ENCODE peak calls at places on chromosomes 2 and 18, in ten cellular contexts. One of them, this sample, is unnamed.

GRCh38 chr2:26809876-26810577 is 24.2 kb downstream of the CENPA start:
- DNase-seq in transverse colon: no peak
- DNase-seq in HepG2: no peak
- DNase-seq in H1: no peak
- DNase-seq in stomach: no peak
- DNase-seq in suprapubic skin: peak; percentile 32
- DNase-seq in breast epithelium: no peak
- DNase-seq in HCT116: no peak
- DNase-seq in esophagus muscularis mucosa: no peak
- DNase-seq in prostate gland: peak; percentile 26
- DNase-seq in this sample: no peak

GRCh38 chr2:226669249-226669648 is 130.4 kb downstream of the IRS1 start:
- DNase-seq in prostate gland: no peak
- DNase-seq in HCT116: no peak
- DNase-seq in esophagus muscularis mucosa: no peak
- DNase-seq in breast epithelium: no peak
- DNase-seq in transverse colon: no peak
- DNase-seq in H1: no peak
- DNase-seq in suprapubic skin: no peak
- DNase-seq in HepG2: no peak
- DNase-seq in stomach: no peak
- DNase-seq in this sample: no peak

GRCh38 chr2:57987835-57988573 is 58.6 kb upstream of the VRK2 start:
- DNase-seq in HCT116: no peak
- DNase-seq in esophagus muscularis mucosa: no peak
- DNase-seq in suprapubic skin: no peak
- DNase-seq in H1: no peak
- DNase-seq in breast epithelium: no peak
- DNase-seq in stomach: no peak
- DNase-seq in transverse colon: no peak
- DNase-seq in HepG2: no peak
- DNase-seq in prostate gland: no peak
- DNase-seq in this sample: no peak

GRCh38 chr2:85785027-85785822 is 31.4 kb downstream of the ATOH8 start:
- DNase-seq in breast epithelium: no peak
- DNase-seq in HCT116: no peak
- DNase-seq in suprapubic skin: no peak
- DNase-seq in HepG2: no peak
- DNase-seq in esophagus muscularis mucosa: no peak
- DNase-seq in stomach: no peak
- DNase-seq in transverse colon: no peak
- DNase-seq in H1: no peak
- DNase-seq in prostate gland: no peak
- DNase-seq in this sample: no peak

GRCh38 chr2:73291093-73291460 is 2.3 kb downstream of the EGR4 start:
- DNase-seq in suprapubic skin: no peak
- DNase-seq in transverse colon: peak; percentile 45
- DNase-seq in HepG2: no peak
- DNase-seq in prostate gland: no peak
- DNase-seq in breast epithelium: no peak
- DNase-seq in H1: peak; percentile 36
- DNase-seq in HCT116: no peak
- DNase-seq in stomach: no peak
- DNase-seq in esophagus muscularis mucosa: no peak
- DNase-seq in this sample: peak; percentile 46

GRCh38 chr2:1989216-1989615 is 244.9 kb upstream of the PXDN start:
- DNase-seq in HCT116: no peak
- DNase-seq in H1: no peak
- DNase-seq in prostate gland: no peak
- DNase-seq in suprapubic skin: no peak
- DNase-seq in HepG2: no peak
- DNase-seq in stomach: peak; percentile 44
- DNase-seq in esophagus muscularis mucosa: no peak
- DNase-seq in breast epithelium: no peak
- DNase-seq in transverse colon: no peak
- DNase-seq in this sample: no peak

GRCh38 chr2:224492531-224492930 is 90.6 kb upstream of the FAM124B start:
- DNase-seq in suprapubic skin: no peak
- DNase-seq in HepG2: no peak
- DNase-seq in H1: no peak
- DNase-seq in prostate gland: no peak
- DNase-seq in transverse colon: no peak
- DNase-seq in breast epithelium: no peak
- DNase-seq in esophagus muscularis mucosa: no peak
- DNase-seq in HCT116: no peak
- DNase-seq in stomach: no peak
- DNase-seq in this sample: no peak

GRCh38 chr2:195659114-195659513 is 2.1 kb downstream of the SLC39A10 start:
- DNase-seq in HepG2: no peak
- DNase-seq in esophagus muscularis mucosa: no peak
- DNase-seq in stomach: no peak
- DNase-seq in transverse colon: no peak
- DNase-seq in HCT116: no peak
- DNase-seq in suprapubic skin: no peak
- DNase-seq in H1: no peak
- DNase-seq in prostate gland: no peak
- DNase-seq in breast epithelium: no peak
- DNase-seq in this sample: no peak

GRCh38 chr18:3458952-3459853 is 9.2 kb downstream of the TGIF1 start:
- DNase-seq in H1: no peak
- DNase-seq in stomach: no peak
- DNase-seq in HCT116: no peak
- DNase-seq in HepG2: no peak
- DNase-seq in prostate gland: no peak
- DNase-seq in transverse colon: no peak
- DNase-seq in esophagus muscularis mucosa: no peak
- DNase-seq in breast epithelium: no peak
- DNase-seq in suprapubic skin: no peak
- DNase-seq in this sample: no peak
- TF ChIP-seq POLR2AphosphoS5 in H1: peak; percentile 67
- TF ChIP-seq POLR2AphosphoS5 in stomach: peak; percentile 34
- TF ChIP-seq POLR2AphosphoS5 in HCT116: peak; percentile 60
- TF ChIP-seq POLR2AphosphoS5 in HepG2: no peak
- TF ChIP-seq POLR2AphosphoS5 in prostate gland: peak; percentile 34
- TF ChIP-seq POLR2AphosphoS5 in transverse colon: no peak
- TF ChIP-seq POLR2AphosphoS5 in esophagus muscularis mucosa: no peak
- TF ChIP-seq POLR2AphosphoS5 in breast epithelium: no peak
- TF ChIP-seq POLR2AphosphoS5 in suprapubic skin: no peak
- TF ChIP-seq POLR2AphosphoS5 in this sample: no peak

GRCh38 chr2:96596596-96596995 is 41.5 kb downstream of the KANSL3 start:
- DNase-seq in HCT116: no peak
- DNase-seq in suprapubic skin: no peak
- DNase-seq in HepG2: no peak
- DNase-seq in prostate gland: no peak
- DNase-seq in breast epithelium: no peak
- DNase-seq in stomach: no peak
- DNase-seq in transverse colon: no peak
- DNase-seq in H1: no peak
- DNase-seq in esophagus muscularis mucosa: no peak
- DNase-seq in this sample: no peak

GRCh38 chr2:96601382-96602292 is 36.5 kb downstream of the KANSL3 start:
- DNase-seq in HepG2: peak; percentile 96
- DNase-seq in HCT116: no peak
- DNase-seq in suprapubic skin: no peak
- DNase-seq in stomach: peak; percentile 30
- DNase-seq in transverse colon: no peak
- DNase-seq in breast epithelium: no peak
- DNase-seq in H1: no peak
- DNase-seq in esophagus muscularis mucosa: no peak
- DNase-seq in prostate gland: no peak
- DNase-seq in this sample: no peak

GRCh38 chr2:96604104-96604503 is 34.0 kb downstream of the KANSL3 start:
- DNase-seq in transverse colon: no peak
- DNase-seq in esophagus muscularis mucosa: no peak
- DNase-seq in prostate gland: no peak
- DNase-seq in stomach: no peak
- DNase-seq in H1: no peak
- DNase-seq in suprapubic skin: no peak
- DNase-seq in HCT116: no peak
- DNase-seq in HepG2: peak; percentile 31
- DNase-seq in breast epithelium: no peak
- DNase-seq in this sample: no peak

GRCh38 chr2:96599941-96600340 is 38.2 kb downstream of the KANSL3 start:
- DNase-seq in transverse colon: no peak
- DNase-seq in HepG2: no peak
- DNase-seq in esophagus muscularis mucosa: no peak
- DNase-seq in H1: no peak
- DNase-seq in stomach: no peak
- DNase-seq in breast epithelium: no peak
- DNase-seq in prostate gland: no peak
- DNase-seq in suprapubic skin: no peak
- DNase-seq in HCT116: no peak
- DNase-seq in this sample: no peak

DNA sequence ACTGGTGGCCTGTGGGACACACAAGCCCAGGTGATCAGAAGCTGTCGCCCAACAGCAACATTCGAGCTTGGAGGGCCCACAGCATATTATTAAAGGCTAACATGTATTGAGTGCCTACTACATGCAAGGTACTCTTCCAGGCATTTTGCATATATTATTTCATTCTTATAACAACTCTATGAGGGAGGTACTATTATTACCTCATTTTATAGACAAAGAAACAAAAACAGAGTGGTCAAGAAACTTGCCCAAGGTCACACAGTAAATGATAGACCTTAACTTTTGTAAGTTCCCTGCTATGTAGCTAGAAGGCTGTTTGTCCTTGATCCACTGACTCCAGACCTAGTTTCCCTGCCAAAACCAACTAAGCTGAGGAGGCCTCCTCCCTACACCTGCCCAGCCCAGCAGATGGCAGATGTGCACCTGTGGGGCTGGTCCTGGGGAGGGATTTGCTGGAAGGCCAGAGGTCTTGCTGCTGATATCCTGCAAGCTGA is 35.7 kb downstream of the KANSL3 start:
- DNase-seq in HCT116: no peak
- DNase-seq in stomach: peak; percentile 67
- DNase-seq in HepG2: peak; percentile 25
- DNase-seq in breast epithelium: peak; percentile 61
- DNase-seq in transverse colon: peak; percentile 53
- DNase-seq in suprapubic skin: no peak
- DNase-seq in esophagus muscularis mucosa: no peak
- DNase-seq in H1: no peak
- DNase-seq in prostate gland: peak; percentile 11
- DNase-seq in this sample: no peak
- TF ChIP-seq CTCF in HCT116: peak; percentile 23
- TF ChIP-seq CTCF in stomach: peak; percentile 27
- TF ChIP-seq CTCF in HepG2: peak; percentile 64
- TF ChIP-seq CTCF in breast epithelium: no peak
- TF ChIP-seq CTCF in transverse colon: peak; percentile 39
- TF ChIP-seq CTCF in suprapubic skin: no peak
- TF ChIP-seq CTCF in esophagus muscularis mucosa: no peak
- TF ChIP-seq CTCF in H1: peak; percentile 3
- TF ChIP-seq CTCF in prostate gland: no peak
- TF ChIP-seq CTCF in this sample: no peak

GRCh38 chr2:188810591-188810990 is 163.6 kb upstream of the COL3A1 start:
- DNase-seq in HCT116: no peak
- DNase-seq in esophagus muscularis mucosa: no peak
- DNase-seq in transverse colon: no peak
- DNase-seq in breast epithelium: no peak
- DNase-seq in H1: no peak
- DNase-seq in HepG2: no peak
- DNase-seq in suprapubic skin: no peak
- DNase-seq in prostate gland: no peak
- DNase-seq in stomach: no peak
- DNase-seq in this sample: no peak

GRCh38 chr2:188813315-188813714 is 160.9 kb upstream of the COL3A1 start:
- DNase-seq in stomach: no peak
- DNase-seq in H1: no peak
- DNase-seq in transverse colon: no peak
- DNase-seq in esophagus muscularis mucosa: no peak
- DNase-seq in prostate gland: no peak
- DNase-seq in HepG2: no peak
- DNase-seq in HCT116: no peak
- DNase-seq in suprapubic skin: no peak
- DNase-seq in breast epithelium: no peak
- DNase-seq in this sample: no peak

GRCh38 chr2:188813846-188814245 is 160.3 kb upstream of the COL3A1 start:
- DNase-seq in HepG2: no peak
- DNase-seq in breast epithelium: no peak
- DNase-seq in transverse colon: peak; percentile 9
- DNase-seq in esophagus muscularis mucosa: no peak
- DNase-seq in prostate gland: no peak
- DNase-seq in suprapubic skin: no peak
- DNase-seq in stomach: no peak
- DNase-seq in H1: no peak
- DNase-seq in HCT116: no peak
- DNase-seq in this sample: no peak

GRCh38 chr2:188808921-188809320 is 165.3 kb upstream of the COL3A1 start:
- DNase-seq in H1: no peak
- DNase-seq in suprapubic skin: no peak
- DNase-seq in HCT116: no peak
- DNase-seq in esophagus muscularis mucosa: no peak
- DNase-seq in stomach: no peak
- DNase-seq in HepG2: no peak
- DNase-seq in breast epithelium: no peak
- DNase-seq in transverse colon: no peak
- DNase-seq in prostate gland: no peak
- DNase-seq in this sample: no peak

DNA sequence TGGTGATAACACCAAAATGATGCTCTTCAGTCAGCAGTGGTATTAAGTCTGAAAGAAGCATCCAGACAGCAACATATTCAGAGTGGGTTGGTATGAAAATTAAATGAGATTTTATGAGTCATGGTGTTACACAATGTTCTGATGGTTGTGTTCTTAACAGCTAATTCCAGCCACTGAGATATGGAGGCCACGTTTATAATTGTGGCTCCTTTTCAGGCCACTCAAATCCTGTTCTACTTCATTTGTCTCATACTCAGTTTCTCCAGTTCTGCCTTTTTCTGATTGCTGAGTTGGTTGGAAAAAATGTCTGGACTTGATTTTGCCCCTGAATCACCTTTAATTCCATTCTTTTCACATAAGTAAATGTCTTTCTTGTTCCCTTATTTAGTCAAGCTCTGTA is 162.7 kb upstream of the COL3A1 start:
- DNase-seq in prostate gland: no peak
- DNase-seq in suprapubic skin: no peak
- DNase-seq in breast epithelium: no peak
- DNase-seq in transverse colon: no peak
- DNase-seq in HepG2: no peak
- DNase-seq in esophagus muscularis mucosa: no peak
- DNase-seq in stomach: no peak
- DNase-seq in H1: no peak
- DNase-seq in HCT116: no peak
- DNase-seq in this sample: no peak
- TF ChIP-seq POLR2AphosphoS5 in prostate gland: no peak
- TF ChIP-seq POLR2AphosphoS5 in suprapubic skin: no peak
- TF ChIP-seq POLR2AphosphoS5 in breast epithelium: no peak
- TF ChIP-seq POLR2AphosphoS5 in transverse colon: no peak
- TF ChIP-seq POLR2AphosphoS5 in HepG2: no peak
- TF ChIP-seq POLR2AphosphoS5 in esophagus muscularis mucosa: no peak
- TF ChIP-seq POLR2AphosphoS5 in stomach: peak; percentile 31
- TF ChIP-seq POLR2AphosphoS5 in H1: no peak
- TF ChIP-seq POLR2AphosphoS5 in HCT116: no peak
- TF ChIP-seq POLR2AphosphoS5 in this sample: no peak

DNA sequence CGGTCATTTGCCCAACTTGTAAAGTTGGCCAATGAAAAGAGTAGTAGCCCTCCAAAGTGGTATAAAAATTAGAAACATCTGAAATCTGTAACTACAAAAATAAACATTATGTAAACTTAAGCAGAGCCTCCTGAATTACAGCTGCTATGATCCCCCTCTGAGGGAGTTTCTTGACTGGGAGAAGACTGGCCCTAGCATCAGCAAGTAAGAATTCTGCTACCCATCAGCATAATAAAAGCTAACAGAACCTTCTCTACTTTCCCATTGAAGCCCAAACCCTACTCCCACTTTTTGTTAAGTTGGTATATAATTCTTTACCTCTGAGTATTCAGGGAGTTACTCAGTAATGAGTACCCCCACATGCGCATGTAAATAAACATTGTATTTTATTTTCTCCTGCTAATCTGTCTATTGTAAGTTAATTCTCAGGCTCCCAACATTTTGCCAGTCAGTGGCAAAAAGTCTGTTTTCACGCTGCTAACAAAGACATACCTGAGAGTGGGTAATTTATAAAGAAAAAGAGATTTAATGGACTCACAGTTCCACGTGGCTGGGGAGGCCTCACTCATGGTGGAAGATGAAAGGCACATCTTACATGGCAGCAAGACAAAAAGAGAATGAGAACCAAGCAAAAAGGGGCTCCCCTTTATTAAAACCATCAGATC is 71.3 kb downstream of the MYL12B start:
- DNase-seq in suprapubic skin: no peak
- DNase-seq in HCT116: no peak
- DNase-seq in breast epithelium: no peak
- DNase-seq in HepG2: no peak
- DNase-seq in H1: no peak
- DNase-seq in transverse colon: no peak
- DNase-seq in stomach: no peak
- DNase-seq in esophagus muscularis mucosa: no peak
- DNase-seq in prostate gland: no peak
- DNase-seq in this sample: no peak
- TF ChIP-seq CTCF in suprapubic skin: no peak
- TF ChIP-seq CTCF in HCT116: no peak
- TF ChIP-seq CTCF in breast epithelium: no peak
- TF ChIP-seq CTCF in HepG2: no peak
- TF ChIP-seq CTCF in H1: no peak
- TF ChIP-seq CTCF in transverse colon: no peak
- TF ChIP-seq CTCF in stomach: no peak
- TF ChIP-seq CTCF in esophagus muscularis mucosa: no peak
- TF ChIP-seq CTCF in prostate gland: no peak
- TF ChIP-seq CTCF in this sample: no peak

This sample was measured in HL-60.